ENCODE peak calls at places on chromosomes 2 and 18, in eight cellular contexts. One of them, this sample, is unnamed.

GRCh38 chr2:13091463-13091862 is 374.7 kb downstream of the TRIB2 start:
- DNase-seq in GM23338: no peak
- DNase-seq in thoracic aorta: no peak
- DNase-seq in stomach: no peak
- DNase-seq in endodermal cell: no peak
- DNase-seq in A549: no peak
- DNase-seq in BE2C: no peak
- DNase-seq in hepatocyte: no peak
- DNase-seq in this sample: no peak

GRCh38 chr2:72919414-72920316 is 2.3 kb downstream of the EMX1 start:
- DNase-seq in A549: no peak
- DNase-seq in hepatocyte: no peak
- DNase-seq in endodermal cell: peak; percentile 81
- DNase-seq in BE2C: no peak
- DNase-seq in GM23338: peak; percentile 76
- DNase-seq in stomach: peak; percentile 20
- DNase-seq in thoracic aorta: no peak
- DNase-seq in this sample: no peak

GRCh38 chr2:177772529-177772928 is 300.0 kb downstream of the PDE11A start:
- DNase-seq in GM23338: peak; percentile 70
- DNase-seq in BE2C: peak; percentile 10
- DNase-seq in endodermal cell: no peak
- DNase-seq in thoracic aorta: no peak
- DNase-seq in hepatocyte: peak; percentile 41
- DNase-seq in A549: no peak
- DNase-seq in stomach: no peak
- DNase-seq in this sample: no peak

GRCh38 chr2:231411871-231412615 is 16.5 kb downstream of the B3GNT7 start:
- DNase-seq in stomach: peak; percentile 87
- DNase-seq in A549: peak; percentile 67
- DNase-seq in BE2C: peak; percentile 96
- DNase-seq in endodermal cell: peak; percentile 99
- DNase-seq in thoracic aorta: peak; percentile 66
- DNase-seq in hepatocyte: peak; percentile 92
- DNase-seq in GM23338: peak; percentile 95
- DNase-seq in this sample: no peak

GRCh38 chr2:62186534-62186933 is 9.4 kb upstream of the B3GNT2 start:
- DNase-seq in BE2C: no peak
- DNase-seq in A549: no peak
- DNase-seq in GM23338: no peak
- DNase-seq in hepatocyte: no peak
- DNase-seq in stomach: no peak
- DNase-seq in thoracic aorta: no peak
- DNase-seq in endodermal cell: no peak
- DNase-seq in this sample: no peak

GRCh38 chr2:30217644-30218361 is 13.5 kb upstream of the LBH start:
- DNase-seq in A549: no peak
- DNase-seq in thoracic aorta: no peak
- DNase-seq in hepatocyte: peak; percentile 87
- DNase-seq in endodermal cell: peak; percentile 77
- DNase-seq in GM23338: peak; percentile 17
- DNase-seq in stomach: peak; percentile 93
- DNase-seq in BE2C: no peak
- DNase-seq in this sample: peak; percentile 99

GRCh38 chr18:7021994-7022840 is 95.4 kb downstream of the LAMA1 start:
- DNase-seq in thoracic aorta: no peak
- DNase-seq in A549: peak; percentile 52
- DNase-seq in BE2C: peak; percentile 32
- DNase-seq in hepatocyte: peak; percentile 83
- DNase-seq in GM23338: no peak
- DNase-seq in endodermal cell: no peak
- DNase-seq in stomach: peak; percentile 73
- DNase-seq in this sample: peak; percentile 87

GRCh38 chr2:151638188-151638933 is 95.9 kb downstream of the NEB start:
- DNase-seq in BE2C: no peak
- DNase-seq in A549: no peak
- DNase-seq in hepatocyte: peak; percentile 27
- DNase-seq in stomach: no peak
- DNase-seq in endodermal cell: no peak
- DNase-seq in GM23338: no peak
- DNase-seq in thoracic aorta: no peak
- DNase-seq in this sample: no peak

GRCh38 chr2:10547011-10547410 is 98.9 kb upstream of the ODC1 start:
- DNase-seq in stomach: no peak
- DNase-seq in GM23338: no peak
- DNase-seq in hepatocyte: no peak
- DNase-seq in endodermal cell: peak; percentile 86
- DNase-seq in thoracic aorta: no peak
- DNase-seq in A549: no peak
- DNase-seq in BE2C: no peak
- DNase-seq in this sample: no peak

GRCh38 chr18:64974378-64975125 is 776.3 kb upstream of the CDH7 start:
- DNase-seq in thoracic aorta: no peak
- DNase-seq in A549: no peak
- DNase-seq in hepatocyte: no peak
- DNase-seq in BE2C: no peak
- DNase-seq in GM23338: peak; percentile 33
- DNase-seq in stomach: no peak
- DNase-seq in endodermal cell: no peak
- DNase-seq in this sample: no peak

GRCh38 chr18:9796933-9797549 is 88.7 kb upstream of the TXNDC2 start:
- DNase-seq in endodermal cell: no peak
- DNase-seq in thoracic aorta: no peak
- DNase-seq in BE2C: peak; percentile 25
- DNase-seq in hepatocyte: no peak
- DNase-seq in stomach: no peak
- DNase-seq in GM23338: no peak
- DNase-seq in A549: no peak
- DNase-seq in this sample: peak; percentile 25

GRCh38 chr2:23546913-23547312 is 161.9 kb downstream of the KLHL29 start:
- DNase-seq in stomach: no peak
- DNase-seq in A549: no peak
- DNase-seq in thoracic aorta: no peak
- DNase-seq in hepatocyte: no peak
- DNase-seq in GM23338: no peak
- DNase-seq in BE2C: no peak
- DNase-seq in endodermal cell: no peak
- DNase-seq in this sample: no peak

GRCh38 chr2:230924092-230924469 is 961 bp downstream of the GPR55 start:
- DNase-seq in thoracic aorta: no peak
- DNase-seq in A549: no peak
- DNase-seq in endodermal cell: no peak
- DNase-seq in BE2C: no peak
- DNase-seq in stomach: no peak
- DNase-seq in GM23338: no peak
- DNase-seq in hepatocyte: no peak
- DNase-seq in this sample: no peak

GRCh38 chr2:126766295-126766694 is 110.3 kb downstream of the GYPC start:
- DNase-seq in hepatocyte: no peak
- DNase-seq in stomach: no peak
- DNase-seq in GM23338: no peak
- DNase-seq in endodermal cell: peak; percentile 20
- DNase-seq in thoracic aorta: no peak
- DNase-seq in A549: no peak
- DNase-seq in BE2C: no peak
- DNase-seq in this sample: no peak

GRCh38 chr2:160308915-160309314 is 108.8 kb upstream of the ITGB6 start:
- DNase-seq in GM23338: peak; percentile 42
- DNase-seq in stomach: no peak
- DNase-seq in BE2C: no peak
- DNase-seq in hepatocyte: no peak
- DNase-seq in endodermal cell: no peak
- DNase-seq in A549: no peak
- DNase-seq in thoracic aorta: no peak
- DNase-seq in this sample: no peak

GRCh38 chr2:140814141-140814540 is 1316.7 kb downstream of the LRP1B start:
- DNase-seq in GM23338: no peak
- DNase-seq in stomach: no peak
- DNase-seq in endodermal cell: no peak
- DNase-seq in thoracic aorta: no peak
- DNase-seq in hepatocyte: no peak
- DNase-seq in BE2C: no peak
- DNase-seq in A549: no peak
- DNase-seq in this sample: peak; percentile 10

GRCh38 chr2:121888189-121888557 is 132.7 kb downstream of the TSN start:
- DNase-seq in hepatocyte: no peak
- DNase-seq in thoracic aorta: no peak
- DNase-seq in A549: peak; percentile 14
- DNase-seq in stomach: no peak
- DNase-seq in endodermal cell: peak; percentile 90
- DNase-seq in BE2C: no peak
- DNase-seq in GM23338: peak; percentile 82
- DNase-seq in this sample: no peak

DNA sequence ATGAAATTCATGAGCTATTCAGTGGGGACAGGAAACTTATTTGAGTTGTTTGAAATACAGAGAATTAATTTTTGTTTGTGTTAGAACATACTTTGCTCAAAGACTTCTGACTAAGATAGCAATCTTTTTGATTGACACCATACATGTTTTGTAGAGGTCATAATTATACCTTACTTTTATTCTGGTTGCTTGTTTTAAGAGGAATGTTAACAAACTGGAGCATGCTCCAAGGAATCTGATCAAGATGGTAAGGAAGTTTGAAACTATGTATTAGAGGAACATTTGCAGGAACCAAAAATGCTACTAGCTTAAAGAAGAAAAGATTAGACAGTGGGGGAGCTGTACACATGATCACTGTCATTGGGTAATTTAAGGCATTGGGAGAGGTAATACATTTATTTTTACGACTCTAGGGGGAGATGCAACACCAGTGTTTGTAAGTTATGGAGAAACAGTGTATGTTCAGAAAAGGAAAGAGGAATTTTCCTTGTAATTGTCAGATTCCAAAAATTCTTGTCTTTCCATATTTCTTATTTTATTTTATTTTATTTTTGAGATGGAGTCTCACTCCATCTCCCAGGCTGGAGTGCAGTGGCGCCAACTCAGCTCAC is 8.0 kb downstream of the AGFG1 start:
- DNase-seq in A549: peak; percentile 41
- DNase-seq in thoracic aorta: no peak
- DNase-seq in endodermal cell: no peak
- DNase-seq in GM23338: no peak
- DNase-seq in hepatocyte: no peak
- DNase-seq in stomach: no peak
- DNase-seq in BE2C: no peak
- DNase-seq in this sample: no peak
- TF ChIP-seq CTCF in A549: peak; percentile 73
- TF ChIP-seq CTCF in thoracic aorta: peak; percentile 18
- TF ChIP-seq CTCF in endodermal cell: peak; percentile 31
- TF ChIP-seq CTCF in GM23338: no peak
- TF ChIP-seq CTCF in hepatocyte: peak; percentile 46
- TF ChIP-seq CTCF in stomach: peak; percentile 26
- TF ChIP-seq CTCF in BE2C: peak; percentile 51
- TF ChIP-seq CTCF in this sample: peak; percentile 53

GRCh38 chr18:11983592-11983991 is 2.3 kb downstream of the IMPA2 start:
- DNase-seq in A549: no peak
- DNase-seq in thoracic aorta: no peak
- DNase-seq in hepatocyte: no peak
- DNase-seq in endodermal cell: peak; percentile 82
- DNase-seq in stomach: no peak
- DNase-seq in GM23338: peak; percentile 68
- DNase-seq in BE2C: no peak
- DNase-seq in this sample: no peak

GRCh38 chr18:11981633-11982366 is 493 bp downstream of the IMPA2 start:
- DNase-seq in hepatocyte: peak; percentile 46
- DNase-seq in thoracic aorta: no peak
- DNase-seq in BE2C: no peak
- DNase-seq in A549: peak; percentile 35
- DNase-seq in endodermal cell: peak; percentile 88
- DNase-seq in GM23338: peak; percentile 73
- DNase-seq in stomach: peak; percentile 55
- DNase-seq in this sample: no peak

GRCh38 chr18:11984091-11984490 is 2.8 kb downstream of the IMPA2 start:
- DNase-seq in hepatocyte: no peak
- DNase-seq in GM23338: no peak
- DNase-seq in endodermal cell: no peak
- DNase-seq in thoracic aorta: no peak
- DNase-seq in A549: no peak
- DNase-seq in stomach: no peak
- DNase-seq in BE2C: no peak
- DNase-seq in this sample: no peak

GRCh38 chr18:11981383-11981632 is at the start of gene IMPA2:
- DNase-seq in GM23338: no peak
- DNase-seq in A549: no peak
- DNase-seq in endodermal cell: no peak
- DNase-seq in BE2C: no peak
- DNase-seq in hepatocyte: no peak
- DNase-seq in thoracic aorta: no peak
- DNase-seq in stomach: no peak
- DNase-seq in this sample: no peak

GRCh38 chr18:11982981-11983380 is 1.7 kb downstream of the IMPA2 start:
- DNase-seq in endodermal cell: no peak
- DNase-seq in stomach: no peak
- DNase-seq in BE2C: no peak
- DNase-seq in thoracic aorta: no peak
- DNase-seq in hepatocyte: no peak
- DNase-seq in GM23338: peak; percentile 12
- DNase-seq in A549: no peak
- DNase-seq in this sample: no peak
- H3K4me3 ChIP-seq in endodermal cell: peak overlapping the region; percentile 82
- H3K4me3 ChIP-seq in stomach: peak overlapping the region; percentile 91
- H3K4me3 ChIP-seq in BE2C: no peak overlapping the region
- H3K4me3 ChIP-seq in thoracic aorta: no peak overlapping the region
- H3K4me3 ChIP-seq in hepatocyte: peak overlapping the region; percentile 58
- H3K4me3 ChIP-seq in GM23338: peak overlapping the region; percentile 85
- H3K4me3 ChIP-seq in A549: peak overlapping the region; percentile 92
- H3K4me3 ChIP-seq in this sample: peak overlapping the region; percentile 78

GRCh38 chr2:65691816-65692215 is 259.4 kb upstream of the SPRED2 start:
- DNase-seq in endodermal cell: no peak
- DNase-seq in A549: no peak
- DNase-seq in stomach: no peak
- DNase-seq in hepatocyte: no peak
- DNase-seq in BE2C: no peak
- DNase-seq in GM23338: no peak
- DNase-seq in thoracic aorta: no peak
- DNase-seq in this sample: no peak

GRCh38 chr2:65688166-65688886 is 255.9 kb upstream of the SPRED2 start:
- DNase-seq in BE2C: no peak
- DNase-seq in thoracic aorta: no peak
- DNase-seq in A549: no peak
- DNase-seq in endodermal cell: no peak
- DNase-seq in hepatocyte: no peak
- DNase-seq in stomach: no peak
- DNase-seq in GM23338: no peak
- DNase-seq in this sample: no peak

GRCh38 chr2:65686928-65687521 is 254.6 kb upstream of the SPRED2 start:
- DNase-seq in A549: no peak
- DNase-seq in BE2C: no peak
- DNase-seq in endodermal cell: no peak
- DNase-seq in stomach: no peak
- DNase-seq in thoracic aorta: no peak
- DNase-seq in GM23338: peak; percentile 41
- DNase-seq in hepatocyte: no peak
- DNase-seq in this sample: no peak

GRCh38 chr2:65687614-65688013 is 255.2 kb upstream of the SPRED2 start:
- DNase-seq in thoracic aorta: no peak
- DNase-seq in BE2C: no peak
- DNase-seq in A549: no peak
- DNase-seq in GM23338: no peak
- DNase-seq in hepatocyte: no peak
- DNase-seq in stomach: no peak
- DNase-seq in endodermal cell: no peak
- DNase-seq in this sample: no peak
- TF ChIP-seq CTCF in thoracic aorta: no peak
- TF ChIP-seq CTCF in BE2C: no peak
- TF ChIP-seq CTCF in A549: no peak
- TF ChIP-seq CTCF in GM23338: no peak
- TF ChIP-seq CTCF in hepatocyte: no peak
- TF ChIP-seq CTCF in stomach: no peak
- TF ChIP-seq CTCF in endodermal cell: no peak
- TF ChIP-seq CTCF in this sample: no peak

GRCh38 chr18:58091099-58091611 is 47.1 kb downstream of the NEDD4L start:
- DNase-seq in A549: no peak
- DNase-seq in BE2C: no peak
- DNase-seq in stomach: peak; percentile 52
- DNase-seq in hepatocyte: no peak
- DNase-seq in thoracic aorta: no peak
- DNase-seq in endodermal cell: no peak
- DNase-seq in GM23338: no peak
- DNase-seq in this sample: no peak
- H3K4me3 ChIP-seq in A549: no peak overlapping the region
- H3K4me3 ChIP-seq in BE2C: no peak overlapping the region
- H3K4me3 ChIP-seq in stomach: no peak overlapping the region
- H3K4me3 ChIP-seq in hepatocyte: no peak overlapping the region
- H3K4me3 ChIP-seq in thoracic aorta: no peak overlapping the region
- H3K4me3 ChIP-seq in endodermal cell: no peak overlapping the region
- H3K4me3 ChIP-seq in GM23338: no peak overlapping the region
- H3K4me3 ChIP-seq in this sample: no peak overlapping the region

This sample was measured in LNCaP clone FGC.